ENCODE peak calls at places on chromosomes 2 and 18, in four cellular contexts. One of them, this sample, is unnamed.

GRCh38 chr2:210169871-210170441 is 1.3 kb downstream of the KANSL1L start:
- DNase-seq in foreskin fibroblast: peak
- DNase-seq in fibroblast of lung: peak
- DNase-seq in GM12865: peak
- DNase-seq in this sample: peak

GRCh38 chr18:51731070-51731469 is 533.6 kb upstream of the MEX3C start:
- DNase-seq in foreskin fibroblast: no peak
- DNase-seq in fibroblast of lung: no peak
- DNase-seq in GM12865: peak
- DNase-seq in this sample: no peak

GRCh38 chr18:74804677-74805076 is 207.0 kb downstream of the ZNF407 start:
- DNase-seq in foreskin fibroblast: no peak
- DNase-seq in fibroblast of lung: no peak
- DNase-seq in GM12865: no peak
- DNase-seq in this sample: no peak

GRCh38 chr2:171187177-171187576 is 26.5 kb upstream of the TLK1 start:
- DNase-seq in foreskin fibroblast: no peak
- DNase-seq in fibroblast of lung: no peak
- DNase-seq in GM12865: no peak
- DNase-seq in this sample: no peak

GRCh38 chr2:178109813-178110212 is 2.4 kb upstream of the RBM45 start:
- DNase-seq in foreskin fibroblast: peak
- DNase-seq in fibroblast of lung: peak
- DNase-seq in GM12865: peak
- DNase-seq in this sample: peak

GRCh38 chr2:14530506-14530905 is 102.0 kb upstream of the LRATD1 start:
- DNase-seq in foreskin fibroblast: peak
- DNase-seq in fibroblast of lung: peak
- DNase-seq in GM12865: no peak
- DNase-seq in this sample: peak

GRCh38 chr2:222424281-222424728 is at the start of gene SGPP2:
- DNase-seq in foreskin fibroblast: peak
- DNase-seq in fibroblast of lung: no peak
- DNase-seq in GM12865: peak
- DNase-seq in this sample: no peak

GRCh38 chr2:148989882-148990493 is 48.5 kb upstream of the LYPD6B start:
- DNase-seq in foreskin fibroblast: peak
- DNase-seq in fibroblast of lung: peak
- DNase-seq in GM12865: peak
- DNase-seq in this sample: peak

GRCh38 chr2:36650031-36650430 is 46.5 kb upstream of the VIT start:
- DNase-seq in foreskin fibroblast: peak
- DNase-seq in fibroblast of lung: peak
- DNase-seq in GM12865: peak
- DNase-seq in this sample: peak

GRCh38 chr2:226609361-226609760 is 190.3 kb downstream of the IRS1 start:
- DNase-seq in foreskin fibroblast: peak
- DNase-seq in fibroblast of lung: peak
- DNase-seq in GM12865: no peak
- DNase-seq in this sample: peak

GRCh38 chr2:88016948-88017779 is 817 bp upstream of the RNU2-63P start:
- DNase-seq in foreskin fibroblast: no peak
- DNase-seq in fibroblast of lung: peak
- DNase-seq in GM12865: peak
- DNase-seq in this sample: peak

GRCh38 chr2:39528701-39529100 is 91.6 kb upstream of the MAP4K3 start:
- DNase-seq in foreskin fibroblast: no peak
- DNase-seq in fibroblast of lung: no peak
- DNase-seq in GM12865: no peak
- DNase-seq in this sample: no peak

GRCh38 chr2:11134349-11134748 is 20.9 kb upstream of the SLC66A3 start:
- DNase-seq in foreskin fibroblast: no peak
- DNase-seq in fibroblast of lung: no peak
- DNase-seq in GM12865: no peak
- DNase-seq in this sample: no peak

GRCh38 chr2:60735496-60736250 is 20.4 kb upstream of the PAPOLG start:
- DNase-seq in foreskin fibroblast: peak
- DNase-seq in fibroblast of lung: no peak
- DNase-seq in GM12865: no peak
- DNase-seq in this sample: no peak

GRCh38 chr18:2905802-2906521 is 59.2 kb downstream of the EMILIN2 start:
- DNase-seq in foreskin fibroblast: peak
- DNase-seq in fibroblast of lung: peak
- DNase-seq in GM12865: peak
- DNase-seq in this sample: no peak

GRCh38 chr2:119290859-119291587 is 67.4 kb downstream of the STEAP3 start:
- DNase-seq in foreskin fibroblast: peak
- DNase-seq in fibroblast of lung: peak
- DNase-seq in GM12865: peak
- DNase-seq in this sample: peak

GRCh38 chr2:40041983-40042382 is 262.9 kb upstream of the THUMPD2 start:
- DNase-seq in foreskin fibroblast: peak
- DNase-seq in fibroblast of lung: peak
- DNase-seq in GM12865: no peak
- DNase-seq in this sample: peak

GRCh38 chr2:37641582-37642111 is 29.8 kb downstream of the CDC42EP3 start:
- DNase-seq in foreskin fibroblast: peak
- DNase-seq in fibroblast of lung: peak
- DNase-seq in GM12865: no peak
- DNase-seq in this sample: no peak

GRCh38 chr2:204664708-204665121 is 119.4 kb downstream of the PARD3B start:
- DNase-seq in foreskin fibroblast: peak
- DNase-seq in fibroblast of lung: peak
- DNase-seq in GM12865: no peak
- DNase-seq in this sample: peak

GRCh38 chr2:134232868-134233732 is 20.8 kb upstream of the MGAT5 start:
- DNase-seq in foreskin fibroblast: peak
- DNase-seq in fibroblast of lung: peak
- DNase-seq in GM12865: peak
- DNase-seq in this sample: peak

GRCh38 chr2:15223887-15224286 is 337.2 kb downstream of the NBAS start:
- DNase-seq in foreskin fibroblast: peak
- DNase-seq in fibroblast of lung: peak
- DNase-seq in GM12865: peak
- DNase-seq in this sample: peak

GRCh38 chr2:207138573-207139297 is 27.0 kb downstream of the KLF7 start:
- DNase-seq in foreskin fibroblast: no peak
- DNase-seq in fibroblast of lung: no peak
- DNase-seq in GM12865: no peak
- DNase-seq in this sample: no peak

GRCh38 chr2:177419274-177419673 is 26.7 kb downstream of the AGPS start:
- DNase-seq in foreskin fibroblast: peak
- DNase-seq in fibroblast of lung: peak
- DNase-seq in GM12865: no peak
- DNase-seq in this sample: peak

GRCh38 chr2:7927694-7928093 is 754.2 kb upstream of the ID2 start:
- DNase-seq in foreskin fibroblast: no peak
- DNase-seq in fibroblast of lung: no peak
- DNase-seq in GM12865: no peak
- DNase-seq in this sample: no peak

GRCh38 chr2:98583866-98584618 is 24.3 kb downstream of the COA5 start:
- DNase-seq in foreskin fibroblast: no peak
- DNase-seq in fibroblast of lung: no peak
- DNase-seq in GM12865: no peak
- DNase-seq in this sample: no peak

GRCh38 chr2:46392561-46393351 is 86.6 kb upstream of the TMEM247 start:
- DNase-seq in foreskin fibroblast: no peak
- DNase-seq in fibroblast of lung: no peak
- DNase-seq in GM12865: no peak
- DNase-seq in this sample: no peak

GRCh38 chr2:26720322-26721166 is 28.0 kb downstream of the KCNK3 start:
- DNase-seq in foreskin fibroblast: peak
- DNase-seq in fibroblast of lung: peak
- DNase-seq in GM12865: peak
- DNase-seq in this sample: peak

GRCh38 chr2:2947406-2947805 is 430.2 kb downstream of the EIPR1 start:
- DNase-seq in foreskin fibroblast: no peak
- DNase-seq in fibroblast of lung: no peak
- DNase-seq in GM12865: no peak
- DNase-seq in this sample: no peak
- H3K4me3 ChIP-seq in foreskin fibroblast: no peak
- H3K4me3 ChIP-seq in fibroblast of lung: no peak
- H3K4me3 ChIP-seq in GM12865: no peak
- H3K4me3 ChIP-seq in this sample: no peak

DNA sequence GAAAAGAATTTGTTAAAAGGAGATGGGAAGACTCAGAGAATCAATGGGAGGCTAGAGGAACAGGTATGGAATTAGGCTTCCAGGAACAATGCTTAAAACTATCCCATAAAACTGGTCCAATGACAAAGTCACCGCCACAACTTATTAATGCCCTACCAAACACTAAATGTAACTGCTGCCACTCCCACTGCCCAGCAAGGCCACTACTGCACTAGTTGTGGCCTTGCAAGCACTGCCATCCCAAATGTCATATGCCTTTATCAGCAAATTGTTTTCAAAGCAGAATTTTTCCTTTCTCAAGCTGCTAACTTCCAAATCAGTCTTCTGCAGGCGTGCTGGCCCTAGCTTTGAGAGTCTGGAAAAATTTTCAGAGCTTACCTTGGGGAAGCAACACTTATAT is 14.5 kb upstream of the C2orf69 start:
- DNase-seq in foreskin fibroblast: no peak
- DNase-seq in fibroblast of lung: no peak
- DNase-seq in GM12865: no peak
- DNase-seq in this sample: no peak
- TF ChIP-seq CTCF in foreskin fibroblast: no peak
- TF ChIP-seq CTCF in fibroblast of lung: no peak
- TF ChIP-seq CTCF in GM12865: no peak
- TF ChIP-seq CTCF in this sample: no peak

GRCh38 chr2:59096952-59097351 is 855.8 kb upstream of the FANCL start:
- DNase-seq in foreskin fibroblast: no peak
- DNase-seq in fibroblast of lung: no peak
- DNase-seq in GM12865: no peak
- DNase-seq in this sample: no peak

GRCh38 chr2:59093571-59093970 is 852.4 kb upstream of the FANCL start:
- DNase-seq in foreskin fibroblast: no peak
- DNase-seq in fibroblast of lung: no peak
- DNase-seq in GM12865: no peak
- DNase-seq in this sample: no peak
- H3K4me3 ChIP-seq in foreskin fibroblast: no peak
- H3K4me3 ChIP-seq in fibroblast of lung: no peak
- H3K4me3 ChIP-seq in GM12865: no peak
- H3K4me3 ChIP-seq in this sample: no peak

GRCh38 chr2:236503100-236503499 is 66.5 kb upstream of the ACKR3 start:
- DNase-seq in foreskin fibroblast: no peak
- DNase-seq in fibroblast of lung: no peak
- DNase-seq in GM12865: peak
- DNase-seq in this sample: peak
- TF ChIP-seq CTCF in foreskin fibroblast: peak
- TF ChIP-seq CTCF in fibroblast of lung: peak
- TF ChIP-seq CTCF in GM12865: no peak
- TF ChIP-seq CTCF in this sample: peak

GRCh38 chr2:191501390-191502168 is 176.4 kb upstream of the NABP1 start:
- DNase-seq in foreskin fibroblast: peak
- DNase-seq in fibroblast of lung: peak
- DNase-seq in GM12865: no peak
- DNase-seq in this sample: peak
- H3K4me3 ChIP-seq in foreskin fibroblast: no peak
- H3K4me3 ChIP-seq in fibroblast of lung: no peak
- H3K4me3 ChIP-seq in GM12865: no peak
- H3K4me3 ChIP-seq in this sample: no peak

GRCh38 chr2:197784956-197785941 is at the start of gene BOLL:
- DNase-seq in foreskin fibroblast: no peak
- DNase-seq in fibroblast of lung: no peak
- DNase-seq in GM12865: no peak
- DNase-seq in this sample: no peak

GRCh38 chr2:197782121-197782520 is 3.0 kb downstream of the BOLL start:
- DNase-seq in foreskin fibroblast: no peak
- DNase-seq in fibroblast of lung: no peak
- DNase-seq in GM12865: no peak
- DNase-seq in this sample: no peak

DNA sequence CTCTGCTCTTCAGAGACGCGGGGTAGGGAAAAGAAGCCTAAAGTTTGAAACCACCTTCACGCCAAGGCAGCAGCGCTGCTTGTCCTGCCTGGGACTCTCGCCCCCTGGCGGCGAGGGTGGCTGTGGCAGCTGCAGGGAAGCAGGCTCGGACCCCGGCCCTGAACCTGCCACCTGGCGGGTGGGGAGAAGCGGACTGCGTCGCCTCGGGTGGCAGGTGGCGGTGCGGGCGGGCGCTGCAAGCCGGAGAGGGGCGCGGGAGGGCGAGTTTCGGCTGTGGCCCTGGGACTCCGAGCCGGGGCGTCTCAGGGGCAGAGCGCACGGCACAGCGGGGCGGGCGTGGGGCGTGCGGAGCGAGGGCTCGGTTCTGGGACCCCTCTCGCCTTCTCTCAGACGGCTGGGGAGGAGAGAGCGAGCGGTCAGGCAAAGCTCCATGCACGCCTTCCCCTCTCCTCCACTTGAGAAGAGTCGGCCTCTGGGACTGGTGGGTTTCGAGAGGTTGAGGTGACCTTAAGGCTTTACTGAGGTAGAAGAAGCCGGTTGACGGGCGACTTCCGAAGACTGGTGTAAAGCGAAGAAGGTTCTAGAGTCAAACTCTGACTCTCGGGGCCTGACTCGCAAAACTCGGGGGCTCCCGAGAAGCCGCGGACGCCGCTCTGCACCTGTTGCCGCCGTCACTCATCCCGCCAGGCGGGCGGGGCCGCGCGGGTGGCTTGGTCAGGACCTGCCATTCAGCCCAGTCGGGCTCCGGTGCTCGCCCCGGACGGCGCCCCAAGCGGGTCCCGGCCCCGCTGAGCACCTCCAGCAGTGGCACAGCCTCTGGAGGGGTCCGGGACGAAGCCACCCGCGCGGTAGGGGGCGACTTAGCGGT is 1.1 kb upstream of the BOLL start:
- DNase-seq in foreskin fibroblast: peak
- DNase-seq in fibroblast of lung: no peak
- DNase-seq in GM12865: peak
- DNase-seq in this sample: no peak
- TF ChIP-seq CTCF in foreskin fibroblast: peak
- TF ChIP-seq CTCF in fibroblast of lung: peak
- TF ChIP-seq CTCF in GM12865: peak
- TF ChIP-seq CTCF in this sample: peak

DNA sequence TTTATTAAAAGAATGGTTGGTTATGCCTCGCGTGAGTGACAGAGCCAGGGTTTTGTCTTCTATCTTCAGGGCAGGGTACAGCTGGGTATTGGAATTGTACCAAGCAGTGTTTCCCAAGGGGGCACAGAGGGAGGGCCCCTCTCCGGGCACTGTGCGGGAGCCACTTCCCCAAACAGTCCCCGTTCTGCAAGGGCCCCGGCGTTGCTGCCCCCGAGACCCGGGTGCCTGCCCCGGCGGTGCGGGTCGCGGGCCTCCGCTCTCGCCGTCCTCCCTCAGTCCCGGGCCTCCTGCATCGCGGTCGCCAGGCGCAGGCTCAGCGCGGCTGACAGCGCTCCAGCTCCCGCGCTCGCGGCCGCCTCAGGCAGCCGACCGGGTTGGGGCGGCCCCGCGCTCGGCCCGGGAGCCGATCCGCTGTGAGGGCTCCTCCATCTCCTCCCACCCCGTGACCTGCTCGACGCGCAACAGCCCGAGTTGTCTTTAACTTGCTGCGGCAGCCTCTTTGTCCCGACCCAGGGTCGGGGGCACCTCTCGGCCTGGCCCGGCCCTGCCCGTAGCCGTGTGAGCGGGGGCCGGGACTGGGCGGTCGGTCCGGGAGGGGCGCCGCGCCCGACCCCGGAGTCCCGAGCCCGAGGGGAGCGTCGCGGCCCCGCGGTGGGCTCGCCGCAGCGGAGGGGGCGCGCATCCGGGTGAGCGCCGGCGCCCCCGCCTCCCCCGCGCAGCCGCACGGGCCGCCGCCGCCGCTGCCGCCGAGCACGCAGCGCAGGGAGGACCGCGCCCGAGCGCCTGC is 599 bp upstream of the GALNT1 start:
- DNase-seq in foreskin fibroblast: peak
- DNase-seq in fibroblast of lung: peak
- DNase-seq in GM12865: peak
- DNase-seq in this sample: peak
- H3K4me3 ChIP-seq in foreskin fibroblast: peak
- H3K4me3 ChIP-seq in fibroblast of lung: peak
- H3K4me3 ChIP-seq in GM12865: peak
- H3K4me3 ChIP-seq in this sample: peak